ENCODE peak calls at places on chromosome 3, in four cellular contexts. One of them, this sample, is unnamed.
A peak's percentile ranks its signal among the peaks of the same experiment; 100 is the strongest.

GRCh38 chr3:43709022-43709421 is 18.3 kb downstream of the ABHD5 start:
- DNase-seq in fibroblast of pulmonary artery: peak; percentile 86
- DNase-seq in psoas muscle: no peak
- DNase-seq in CD8-positive, alpha-beta memory T cell: no peak
- DNase-seq in this sample: peak; percentile 71

GRCh38 chr3:88180398-88180999 is 30.7 kb downstream of the C3orf38 start:
- DNase-seq in psoas muscle: no peak
- DNase-seq in fibroblast of pulmonary artery: peak; percentile 70
- DNase-seq in CD8-positive, alpha-beta memory T cell: no peak
- DNase-seq in this sample: peak; percentile 54

GRCh38 chr3:159792070-159792469 is 196.6 kb upstream of the IL12A start:
- DNase-seq in CD8-positive, alpha-beta memory T cell: no peak
- DNase-seq in fibroblast of pulmonary artery: no peak
- DNase-seq in psoas muscle: no peak
- DNase-seq in this sample: no peak

GRCh38 chr3:71607364-71607763 is 23.8 kb upstream of the FOXP1 start:
- DNase-seq in fibroblast of pulmonary artery: no peak
- DNase-seq in psoas muscle: no peak
- DNase-seq in CD8-positive, alpha-beta memory T cell: no peak
- DNase-seq in this sample: no peak

GRCh38 chr3:50672656-50673055 is 2.1 kb upstream of the DOCK3 start:
- DNase-seq in psoas muscle: no peak
- DNase-seq in CD8-positive, alpha-beta memory T cell: no peak
- DNase-seq in fibroblast of pulmonary artery: no peak
- DNase-seq in this sample: no peak

GRCh38 chr3:181723064-181723463 is 11.3 kb downstream of the SOX2 start:
- DNase-seq in psoas muscle: no peak
- DNase-seq in fibroblast of pulmonary artery: no peak
- DNase-seq in CD8-positive, alpha-beta memory T cell: no peak
- DNase-seq in this sample: no peak

GRCh38 chr3:55036883-55037577 is 109.2 kb upstream of the LRTM1 start:
- DNase-seq in CD8-positive, alpha-beta memory T cell: no peak
- DNase-seq in fibroblast of pulmonary artery: no peak
- DNase-seq in psoas muscle: no peak
- DNase-seq in this sample: no peak

GRCh38 chr3:98185180-98185579 is 18.7 kb downstream of the OR5H15 start:
- DNase-seq in CD8-positive, alpha-beta memory T cell: no peak
- DNase-seq in psoas muscle: no peak
- DNase-seq in fibroblast of pulmonary artery: no peak
- DNase-seq in this sample: no peak

GRCh38 chr3:47536221-47536891 is 22.8 kb upstream of the ELP6 start:
- DNase-seq in CD8-positive, alpha-beta memory T cell: no peak
- DNase-seq in psoas muscle: no peak
- DNase-seq in fibroblast of pulmonary artery: no peak
- DNase-seq in this sample: no peak

GRCh38 chr3:99562990-99563607 is 75.3 kb upstream of the COL8A1 start:
- DNase-seq in fibroblast of pulmonary artery: no peak
- DNase-seq in psoas muscle: no peak
- DNase-seq in CD8-positive, alpha-beta memory T cell: no peak
- DNase-seq in this sample: no peak

GRCh38 chr3:7543294-7543693 is 682.4 kb downstream of the GRM7 start:
- DNase-seq in fibroblast of pulmonary artery: peak; percentile 14
- DNase-seq in CD8-positive, alpha-beta memory T cell: no peak
- DNase-seq in psoas muscle: no peak
- DNase-seq in this sample: peak; percentile 9

GRCh38 chr3:46946416-46946815 is 30.1 kb downstream of the CCDC12 start:
- DNase-seq in CD8-positive, alpha-beta memory T cell: no peak
- DNase-seq in psoas muscle: no peak
- DNase-seq in fibroblast of pulmonary artery: no peak
- DNase-seq in this sample: peak; percentile 96

GRCh38 chr3:79973917-79974595 is 206.3 kb upstream of the ROBO1 start:
- DNase-seq in fibroblast of pulmonary artery: peak; percentile 18
- DNase-seq in CD8-positive, alpha-beta memory T cell: no peak
- DNase-seq in psoas muscle: no peak
- DNase-seq in this sample: peak; percentile 55

GRCh38 chr3:13829311-13829710 is 50.6 kb downstream of the WNT7A start:
- DNase-seq in psoas muscle: peak; percentile 21
- DNase-seq in CD8-positive, alpha-beta memory T cell: no peak
- DNase-seq in fibroblast of pulmonary artery: no peak
- DNase-seq in this sample: no peak

GRCh38 chr3:113844622-113845222 is 6.1 kb downstream of the GRAMD1C start:
- DNase-seq in fibroblast of pulmonary artery: peak; percentile 68
- DNase-seq in psoas muscle: no peak
- DNase-seq in CD8-positive, alpha-beta memory T cell: no peak
- DNase-seq in this sample: peak; percentile 56

GRCh38 chr3:195095704-195096036 is 175.3 kb downstream of the XXYLT1 start:
- DNase-seq in CD8-positive, alpha-beta memory T cell: no peak
- DNase-seq in psoas muscle: peak; percentile 30
- DNase-seq in fibroblast of pulmonary artery: no peak
- DNase-seq in this sample: peak; percentile 50

GRCh38 chr3:10447110-10447509 is 58.3 kb downstream of the ATP2B2 start:
- DNase-seq in fibroblast of pulmonary artery: no peak
- DNase-seq in psoas muscle: no peak
- DNase-seq in CD8-positive, alpha-beta memory T cell: no peak
- DNase-seq in this sample: no peak

GRCh38 chr3:197372076-197372661 is 73.8 kb upstream of the DLG1 start:
- DNase-seq in fibroblast of pulmonary artery: peak; percentile 80
- DNase-seq in psoas muscle: no peak
- DNase-seq in CD8-positive, alpha-beta memory T cell: no peak
- DNase-seq in this sample: peak; percentile 97

GRCh38 chr3:181838940-181839914 is 127.5 kb downstream of the SOX2 start:
- DNase-seq in psoas muscle: no peak
- DNase-seq in CD8-positive, alpha-beta memory T cell: no peak
- DNase-seq in fibroblast of pulmonary artery: no peak
- DNase-seq in this sample: peak; percentile 49

GRCh38 chr3:43996379-43997301 is 245.0 kb upstream of the TOPAZ1 start:
- DNase-seq in fibroblast of pulmonary artery: peak; percentile 16
- DNase-seq in CD8-positive, alpha-beta memory T cell: no peak
- DNase-seq in psoas muscle: no peak
- DNase-seq in this sample: peak; percentile 39

GRCh38 chr3:176926034-176926433 is 271.2 kb downstream of the TBL1XR1 start:
- DNase-seq in psoas muscle: no peak
- DNase-seq in fibroblast of pulmonary artery: no peak
- DNase-seq in CD8-positive, alpha-beta memory T cell: no peak
- DNase-seq in this sample: no peak

GRCh38 chr3:192570315-192570714 is 157.0 kb downstream of the FGF12 start:
- DNase-seq in fibroblast of pulmonary artery: no peak
- DNase-seq in CD8-positive, alpha-beta memory T cell: no peak
- DNase-seq in psoas muscle: no peak
- DNase-seq in this sample: no peak

GRCh38 chr3:192571197-192571791 is 156.0 kb downstream of the FGF12 start:
- DNase-seq in psoas muscle: peak; percentile 79
- DNase-seq in fibroblast of pulmonary artery: peak; percentile 56
- DNase-seq in CD8-positive, alpha-beta memory T cell: no peak
- DNase-seq in this sample: peak; percentile 59

GRCh38 chr3:192573240-192573639 is 154.1 kb downstream of the FGF12 start:
- DNase-seq in psoas muscle: no peak
- DNase-seq in CD8-positive, alpha-beta memory T cell: no peak
- DNase-seq in fibroblast of pulmonary artery: no peak
- DNase-seq in this sample: no peak

GRCh38 chr3:192566706-192567290 is 160.5 kb downstream of the FGF12 start:
- DNase-seq in CD8-positive, alpha-beta memory T cell: peak; percentile 15
- DNase-seq in fibroblast of pulmonary artery: peak; percentile 93
- DNase-seq in psoas muscle: peak; percentile 62
- DNase-seq in this sample: peak; percentile 86

DNA sequence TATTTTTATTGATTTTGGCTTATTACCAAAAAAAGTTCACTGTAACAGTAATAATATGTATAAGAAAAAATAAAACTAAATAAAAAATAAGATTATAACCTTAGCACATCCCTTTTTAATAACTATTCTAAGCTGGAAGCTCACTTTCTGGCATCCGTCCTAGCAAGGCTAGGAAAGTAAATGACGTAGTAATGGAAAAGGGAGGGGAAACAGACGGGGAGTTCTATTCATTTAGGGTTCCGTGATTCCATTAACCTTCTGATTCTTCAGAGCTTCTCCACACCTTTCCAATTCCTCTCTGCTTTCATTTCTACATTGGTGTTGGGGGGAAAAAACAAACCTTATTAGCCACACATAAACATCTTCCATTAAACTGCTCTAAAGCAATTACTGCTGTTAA is 156.6 kb downstream of the FGF12 start:
- DNase-seq in psoas muscle: no peak
- DNase-seq in fibroblast of pulmonary artery: peak; percentile 18
- DNase-seq in CD8-positive, alpha-beta memory T cell: no peak
- DNase-seq in this sample: no peak
- H3K4me3 ChIP-seq in psoas muscle: peak overlapping the region; percentile 63
- H3K4me3 ChIP-seq in fibroblast of pulmonary artery: peak overlapping the region; percentile 57
- H3K4me3 ChIP-seq in CD8-positive, alpha-beta memory T cell: no peak overlapping the region
- H3K4me3 ChIP-seq in this sample: peak overlapping the region; percentile 23

GRCh38 chr3:188152660-188153497 is 1.1 kb upstream of the LPP start:
- DNase-seq in psoas muscle: peak; percentile 80
- DNase-seq in fibroblast of pulmonary artery: peak; percentile 78
- DNase-seq in CD8-positive, alpha-beta memory T cell: no peak
- DNase-seq in this sample: peak; percentile 69
- H3K4me3 ChIP-seq in psoas muscle: peak overlapping the region; percentile 80
- H3K4me3 ChIP-seq in fibroblast of pulmonary artery: peak overlapping the region; percentile 85
- H3K4me3 ChIP-seq in CD8-positive, alpha-beta memory T cell: peak overlapping the region; percentile 72
- H3K4me3 ChIP-seq in this sample: peak overlapping the region; percentile 85

GRCh38 chr3:31164398-31164797 is 269.9 kb upstream of the GADL1 start:
- DNase-seq in fibroblast of pulmonary artery: no peak
- DNase-seq in CD8-positive, alpha-beta memory T cell: no peak
- DNase-seq in psoas muscle: no peak
- DNase-seq in this sample: no peak

GRCh38 chr3:31161889-31162288 is 267.4 kb upstream of the GADL1 start:
- DNase-seq in psoas muscle: no peak
- DNase-seq in CD8-positive, alpha-beta memory T cell: no peak
- DNase-seq in fibroblast of pulmonary artery: no peak
- DNase-seq in this sample: no peak

GRCh38 chr3:31166249-31166885 is 271.9 kb upstream of the GADL1 start:
- DNase-seq in psoas muscle: no peak
- DNase-seq in CD8-positive, alpha-beta memory T cell: no peak
- DNase-seq in fibroblast of pulmonary artery: peak; percentile 76
- DNase-seq in this sample: peak; percentile 47

GRCh38 chr3:31167666-31168065 is 273.2 kb upstream of the GADL1 start:
- DNase-seq in psoas muscle: no peak
- DNase-seq in CD8-positive, alpha-beta memory T cell: no peak
- DNase-seq in fibroblast of pulmonary artery: no peak
- DNase-seq in this sample: no peak

GRCh38 chr3:31165399-31165860 is 271.0 kb upstream of the GADL1 start:
- DNase-seq in psoas muscle: no peak
- DNase-seq in fibroblast of pulmonary artery: peak; percentile 42
- DNase-seq in CD8-positive, alpha-beta memory T cell: no peak
- DNase-seq in this sample: peak; percentile 7
- H3K4me3 ChIP-seq in psoas muscle: no peak overlapping the region
- H3K4me3 ChIP-seq in fibroblast of pulmonary artery: no peak overlapping the region
- H3K4me3 ChIP-seq in CD8-positive, alpha-beta memory T cell: no peak overlapping the region
- H3K4me3 ChIP-seq in this sample: no peak overlapping the region

GRCh38 chr3:120451670-120452220 is 953 bp upstream of the FSTL1 start:
- DNase-seq in psoas muscle: no peak
- DNase-seq in CD8-positive, alpha-beta memory T cell: no peak
- DNase-seq in fibroblast of pulmonary artery: no peak
- DNase-seq in this sample: no peak

GRCh38 chr3:120450914-120451669 is at the start of gene FSTL1:
- DNase-seq in fibroblast of pulmonary artery: peak; percentile 70
- DNase-seq in psoas muscle: peak; percentile 81
- DNase-seq in CD8-positive, alpha-beta memory T cell: no peak
- DNase-seq in this sample: no peak

GRCh38 chr3:120450261-120450913 is 405 bp downstream of the FSTL1 start:
- DNase-seq in psoas muscle: peak; percentile 57
- DNase-seq in fibroblast of pulmonary artery: peak; percentile 44
- DNase-seq in CD8-positive, alpha-beta memory T cell: no peak
- DNase-seq in this sample: peak; percentile 43

GRCh38 chr3:120448707-120449650 is 1.8 kb downstream of the FSTL1 start:
- DNase-seq in fibroblast of pulmonary artery: peak; percentile 67
- DNase-seq in psoas muscle: no peak
- DNase-seq in CD8-positive, alpha-beta memory T cell: no peak
- DNase-seq in this sample: peak; percentile 79

DNA sequence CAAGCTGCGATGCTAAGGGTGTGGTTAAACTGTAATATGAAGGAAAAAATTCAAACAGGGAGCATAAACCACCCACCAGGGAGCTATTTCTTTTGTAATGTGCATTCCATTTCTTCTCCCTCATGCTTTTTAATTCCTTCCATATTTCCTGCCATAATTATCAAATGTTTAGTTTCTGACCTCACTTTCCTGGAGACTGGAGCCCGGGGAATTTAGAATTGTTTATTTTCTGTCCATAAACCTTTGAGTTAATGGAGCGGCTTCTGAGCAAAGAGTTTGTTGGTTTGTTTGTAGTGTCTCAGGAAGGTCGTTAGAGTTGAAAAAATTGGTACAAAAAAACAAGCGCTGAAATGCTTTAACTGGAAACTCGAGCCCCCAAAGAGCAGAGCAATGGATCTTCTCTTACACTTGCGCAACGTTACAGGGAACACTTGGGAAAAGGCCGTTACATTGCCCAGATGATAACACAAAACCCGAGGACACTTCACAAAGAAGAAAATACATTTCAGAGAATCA is 1.0 kb downstream of the FSTL1 start:
- DNase-seq in fibroblast of pulmonary artery: peak; percentile 67
- DNase-seq in psoas muscle: no peak
- DNase-seq in CD8-positive, alpha-beta memory T cell: no peak
- DNase-seq in this sample: peak; percentile 15
- H3K4me3 ChIP-seq in fibroblast of pulmonary artery: peak overlapping the region; percentile 94
- H3K4me3 ChIP-seq in psoas muscle: peak overlapping the region; percentile 82
- H3K4me3 ChIP-seq in CD8-positive, alpha-beta memory T cell: no peak overlapping the region
- H3K4me3 ChIP-seq in this sample: peak overlapping the region; percentile 65

GRCh38 chr3:4302747-4303146 is 422 bp upstream of the SETMAR start:
- DNase-seq in psoas muscle: peak; percentile 43
- DNase-seq in CD8-positive, alpha-beta memory T cell: no peak
- DNase-seq in fibroblast of pulmonary artery: no peak
- DNase-seq in this sample: no peak
- H3K4me3 ChIP-seq in psoas muscle: peak overlapping the region; percentile 80
- H3K4me3 ChIP-seq in CD8-positive, alpha-beta memory T cell: peak overlapping the region; percentile 77
- H3K4me3 ChIP-seq in fibroblast of pulmonary artery: peak overlapping the region; percentile 81
- H3K4me3 ChIP-seq in this sample: peak overlapping the region; percentile 91